ENCODE peak calls at places on chromosomes 1 and 21, in four cellular contexts. P is Caco-2, X is GM06990, Y is colonic mucosa. W is an unnamed sample.

GRCh38 chr1:112263464-112263863 is 132.6 kb upstream of the CTTNBP2NL start:
- DNase-seq in Y (no peak), P (no peak), X (no peak), W (no peak)

GRCh38 chr1:154327466-154328317 is 2.4 kb downstream of the ATP8B2 start:
- DNase-seq in Y (peak; percentile 56), P (no peak), X (peak; percentile 35), W (no peak)

GRCh38 chr1:197252981-197253380 is 15.1 kb upstream of the CRB1 start:
- DNase-seq in P (no peak), X (no peak), Y (no peak), W (no peak)

GRCh38 chr1:116921301-116921885 is 11.7 kb downstream of the PTGFRN start:
- DNase-seq in Y (no peak), P (no peak), X (no peak), W (no peak)

GRCh38 chr1:73783367-73783766 is 414.6 kb downstream of the LRRIQ3 start:
- DNase-seq in P (no peak), Y (no peak), X (no peak), W (no peak)

GRCh38 chr1:25033030-25033827 is 103.2 kb upstream of the RUNX3 start:
- DNase-seq in Y (no peak), X (no peak), P (no peak), W (no peak)

GRCh38 chr1:87178451-87178850 is 150.2 kb upstream of the LMO4 start:
- DNase-seq in P (no peak), X (no peak), Y (no peak), W (no peak)

GRCh38 chr1:221761354-221762002 is 19.6 kb upstream of the DUSP10 start:
- DNase-seq in X (peak; percentile 54), Y (no peak), P (no peak), W (no peak)

GRCh38 chr1:41713557-41714327 is 205.0 kb downstream of the HIVEP3 start:
- DNase-seq in Y (no peak), X (no peak), P (no peak), W (no peak)

GRCh38 chr1:231376875-231377549 is 38.9 kb downstream of the SPRTN start:
- DNase-seq in Y (no peak), P (no peak), X (no peak), W (no peak)

GRCh38 chr1:1435094-1435903 is at the start of gene VWA1:
- DNase-seq in Y (peak; percentile 85), X (peak; percentile 62), P (peak; percentile 58), W (no peak)

GRCh38 chr1:109783436-109783835 is 19.7 kb upstream of the EPS8L3 start:
- DNase-seq in X (no peak), Y (no peak), P (no peak), W (no peak)

GRCh38 chr1:236980673-236981072 is 23.6 kb downstream of the MT1HL1 start:
- DNase-seq in X (no peak), P (no peak), Y (no peak), W (no peak)

GRCh38 chr1:93738075-93738622 is 56.5 kb upstream of the BCAR3 start:
- DNase-seq in X (no peak), Y (no peak), P (no peak), W (no peak)

GRCh38 chr1:178492341-178492740 is 4.4 kb downstream of the CLEC20A start:
- DNase-seq in X (no peak), Y (no peak), P (no peak), W (no peak)

GRCh38 chr21:42400525-42400924 is 3.2 kb upstream of the UBASH3A start:
- DNase-seq in X (no peak), Y (no peak), P (no peak), W (no peak)

GRCh38 chr1:40315795-40316594 is 1.1 kb downstream of the COL9A2 start:
- DNase-seq in P (no peak), X (peak; percentile 59), Y (no peak), W (no peak)

GRCh38 chr1:4032571-4032970 is 132.5 kb upstream of the C1orf174 start:
- DNase-seq in P (no peak), Y (no peak), X (no peak), W (no peak)

GRCh38 chr1:26598890-26599289 is 69.3 kb downstream of the RPS6KA1 start:
- DNase-seq in X (no peak), Y (no peak), P (no peak), W (no peak)

GRCh38 chr1:236875975-236876374 is 80.9 kb downstream of the MTR start:
- DNase-seq in X (no peak), Y (no peak), P (no peak), W (no peak)

GRCh38 chr1:159923203-159924024 is 1.9 kb downstream of the TAGLN2 start:
- DNase-seq in Y (peak; percentile 94), X (peak; percentile 78), P (no peak), W (peak; percentile 62)

DNA sequence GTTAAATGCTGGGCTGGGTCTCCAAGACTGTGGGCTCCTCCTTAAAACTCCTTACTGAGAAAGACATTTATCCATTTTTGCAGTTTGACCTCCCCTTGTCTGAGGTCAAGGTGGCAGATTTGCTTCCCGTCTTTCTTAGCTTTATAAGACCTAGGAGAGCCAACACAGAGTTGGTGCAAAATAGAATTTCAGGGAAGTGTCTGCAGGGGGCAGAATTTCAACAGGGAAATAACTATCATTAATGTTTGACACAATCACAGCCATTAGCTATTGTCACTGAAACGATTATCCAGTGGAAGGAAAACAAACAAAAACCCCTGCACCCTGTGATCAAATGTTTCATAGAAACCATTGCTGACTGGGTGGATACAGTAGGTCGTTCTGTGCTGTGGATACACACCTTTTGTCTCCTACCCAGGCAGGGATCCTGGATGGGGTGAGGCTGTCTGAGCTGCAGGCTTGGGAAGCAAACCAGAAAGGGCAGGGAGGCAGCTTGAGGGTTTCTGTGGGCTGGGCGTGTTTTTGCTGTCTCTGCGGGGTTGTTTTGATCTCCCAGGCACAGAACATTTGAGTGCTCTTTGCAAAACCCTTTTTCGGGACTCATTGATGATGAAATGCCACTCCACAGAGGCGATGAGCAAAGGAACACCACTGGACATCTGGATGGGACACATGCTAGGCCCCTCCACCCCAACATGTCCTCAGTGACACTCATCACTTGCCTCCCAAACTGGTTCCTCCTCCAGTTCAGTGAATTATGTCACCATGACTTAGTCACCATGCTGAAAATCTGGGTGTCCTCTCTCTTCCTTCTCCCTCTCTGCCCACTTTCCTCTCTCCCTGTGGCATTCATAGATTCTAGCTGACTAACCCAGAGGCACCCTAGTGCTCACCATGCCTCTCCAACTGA is 94.2 kb upstream of the SERBP1 start:
- DNase-seq in Y (no peak), X (no peak), P (no peak), W (no peak)
- TF ChIP-seq CTCF in Y (no peak), X (peak; percentile 10), P (no peak), W (no peak)

DNA sequence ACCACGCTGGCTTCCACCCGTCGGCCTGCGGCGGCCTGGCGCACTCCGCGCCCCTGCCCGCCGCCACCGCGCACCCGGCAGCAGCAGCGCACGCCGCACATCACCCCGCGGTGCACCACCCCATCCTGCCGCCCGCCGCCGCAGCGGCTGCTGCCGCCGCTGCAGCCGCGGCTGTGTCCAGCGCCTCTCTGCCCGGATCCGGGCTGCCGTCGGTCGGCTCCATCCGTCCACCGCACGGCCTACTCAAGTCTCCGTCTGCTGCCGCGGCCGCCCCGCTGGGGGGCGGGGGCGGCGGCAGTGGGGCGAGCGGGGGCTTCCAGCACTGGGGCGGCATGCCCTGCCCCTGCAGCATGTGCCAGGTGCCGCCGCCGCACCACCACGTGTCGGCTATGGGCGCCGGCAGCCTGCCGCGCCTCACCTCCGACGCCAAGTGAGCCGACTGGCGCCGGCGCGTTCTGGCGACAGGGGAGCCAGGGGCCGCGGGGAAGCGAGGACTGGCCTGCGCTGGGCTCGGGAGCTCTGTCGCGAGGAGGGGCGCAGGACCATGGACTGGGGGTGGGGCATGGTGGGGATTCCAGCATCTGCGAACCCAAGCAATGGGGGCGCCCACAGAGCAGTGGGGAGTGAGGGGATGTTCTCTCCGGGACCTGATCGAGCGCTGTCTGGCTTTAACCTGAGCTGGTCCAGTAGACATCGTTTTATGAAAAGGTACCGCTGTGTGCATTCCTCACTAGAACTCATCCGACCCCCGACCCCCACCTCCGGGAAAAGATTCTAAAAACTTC is 1.9 kb downstream of the OLIG2 start:
- DNase-seq in P (no peak), X (no peak), Y (no peak), W (no peak)
- H3K4me3 ChIP-seq in P (no peak overlapping the region), X (no peak overlapping the region), Y (no peak overlapping the region), W (no peak overlapping the region)

DNA sequence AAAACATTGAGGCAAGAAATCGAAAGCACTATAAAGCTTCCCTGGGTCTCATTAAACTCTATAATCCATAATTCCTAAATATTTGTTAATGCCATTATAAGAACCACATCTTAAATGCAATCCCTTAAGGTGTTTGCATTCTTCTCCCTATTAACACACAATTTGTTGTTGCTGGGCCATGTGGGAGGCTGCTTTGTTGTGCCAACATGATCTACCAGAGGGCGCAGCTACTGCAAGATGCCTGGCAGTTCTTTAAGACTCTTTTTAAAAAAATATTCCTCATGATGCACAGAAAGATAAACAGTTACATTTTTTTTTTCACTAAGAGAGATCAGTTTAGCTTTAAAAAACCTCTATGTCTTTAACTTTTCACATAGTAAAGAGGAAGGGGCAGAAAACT is 39.0 kb upstream of the BCAS2 start:
- DNase-seq in P (no peak), Y (no peak), X (no peak), W (no peak)
- TF ChIP-seq CTCF in P (no peak), Y (no peak), X (peak; percentile 14), W (no peak)

DNA sequence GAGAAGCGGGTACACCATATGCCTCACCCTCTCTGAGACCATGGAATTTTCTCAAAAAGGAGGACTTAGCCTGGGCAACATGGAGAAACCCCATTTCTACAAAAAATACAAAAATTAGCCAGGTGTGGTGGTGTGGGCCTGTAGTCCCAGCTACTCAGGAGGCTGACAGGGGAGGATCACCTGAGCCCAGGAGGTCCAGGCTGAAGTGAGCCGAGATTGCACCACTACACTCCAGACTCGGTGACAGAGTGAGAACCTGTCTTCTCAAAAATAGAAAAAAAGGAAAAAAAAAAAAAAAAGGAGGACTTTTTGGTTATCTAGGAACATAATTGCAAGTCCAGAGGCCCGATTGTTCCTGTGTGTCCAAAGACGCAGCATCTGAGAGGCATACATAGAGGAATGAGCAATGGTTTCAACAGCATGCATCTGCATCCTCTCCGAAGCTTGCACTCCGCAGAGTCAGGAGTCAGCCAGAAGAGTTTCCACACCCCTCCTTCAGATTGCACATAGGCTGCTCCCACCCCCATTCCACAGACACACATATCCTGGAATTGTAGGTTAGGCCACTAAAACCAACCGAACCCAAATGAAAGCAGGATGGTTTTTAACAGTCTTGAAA is 2.5 kb upstream of the TBX15 start:
- DNase-seq in P (no peak), X (no peak), Y (no peak), W (no peak)
- H3K4me3 ChIP-seq in P (no peak overlapping the region), X (no peak overlapping the region), Y (no peak overlapping the region), W (no peak overlapping the region)

DNA sequence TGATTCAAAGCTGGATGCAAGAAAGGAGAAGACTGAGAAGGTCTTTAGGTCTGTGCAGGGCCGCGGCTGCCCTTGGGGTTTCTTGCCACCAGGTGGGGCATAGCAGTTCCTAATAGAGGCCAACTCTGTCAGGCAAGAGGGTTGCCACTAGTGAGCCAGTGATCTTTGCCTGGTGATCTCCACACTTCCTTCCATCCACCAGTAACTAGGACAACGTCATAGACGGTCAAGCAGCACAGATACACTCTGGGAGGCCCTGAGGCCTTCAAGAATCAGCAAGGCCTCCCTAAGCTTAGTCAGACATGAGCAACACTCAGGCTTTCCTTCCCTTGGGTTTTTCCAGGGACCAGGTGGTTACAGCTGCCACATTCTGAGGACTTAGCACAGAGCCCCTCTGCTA is 32.9 kb upstream of the ATP2B4 start:
- DNase-seq in P (no peak), X (no peak), Y (peak; percentile 29), W (no peak)
- TF ChIP-seq CTCF in P (peak; percentile 52), X (peak; percentile 62), Y (peak; percentile 40), W (peak; percentile 40)

W was measured in esophagus squamous epithelium.